ENCODE peak calls at places on chromosome 14, in four cellular contexts. Y is CD8-positive, alpha-beta T cell; M is HTR-8/SVneo; I is mucosa of descending colon. N is an unnamed sample.

GRCh38 chr14:100282766-100283419 is 23.4 kb downstream of the SLC25A29 start:
- DNase-seq in Y (no peak), M (no peak), I (no peak), N (no peak)

GRCh38 chr14:31543969-31544799 is 17.0 kb upstream of the NUBPL start:
- DNase-seq in M (no peak), I (no peak), Y (no peak), N (no peak)

GRCh38 chr14:68172216-68172615 is 352.6 kb downstream of the RAD51B start:
- DNase-seq in Y (no peak), I (no peak), M (no peak), N (no peak)

GRCh38 chr14:56119221-56119967 is 1.2 kb downstream of the PELI2 start:
- DNase-seq in M (no peak), I (peak), Y (peak), N (peak)

GRCh38 chr14:46661728-46662127 is 10.1 kb upstream of the RPL10L start:
- DNase-seq in Y (no peak), I (no peak), M (no peak), N (no peak)

GRCh38 chr14:81523016-81523415 is 10.6 kb downstream of the SEL1L start:
- DNase-seq in M (no peak), I (no peak), Y (no peak), N (no peak)

GRCh38 chr14:73850940-73851339 is 691 bp upstream of the PTGR2 start:
- DNase-seq in Y (no peak), M (no peak), I (no peak), N (no peak)

GRCh38 chr14:50529288-50530179 is 2.8 kb downstream of the MAP4K5 start:
- DNase-seq in Y (no peak), M (no peak), I (no peak), N (no peak)

GRCh38 chr14:32307881-32308582 is 21.1 kb upstream of the AKAP6 start:
- DNase-seq in I (peak), M (no peak), Y (no peak), N (no peak)

GRCh38 chr14:61462566-61463195 is 141.3 kb downstream of the PRKCH start:
- DNase-seq in M (peak), I (no peak), Y (peak), N (no peak)

GRCh38 chr14:53109028-53109687 is 44.0 kb downstream of the DDHD1 start:
- DNase-seq in Y (peak), M (no peak), I (no peak), N (no peak)

GRCh38 chr14:47678993-47679392 is 3.6 kb upstream of the MDGA2 start:
- DNase-seq in M (no peak), Y (no peak), I (no peak), N (no peak)

GRCh38 chr14:70955543-70956480 is 48.6 kb downstream of the PCNX1 start:
- DNase-seq in M (peak), Y (peak), I (no peak), N (no peak)

GRCh38 chr14:63614964-63615363 is 26.7 kb downstream of the WDR89 start:
- DNase-seq in Y (no peak), M (peak), I (no peak), N (no peak)

GRCh38 chr14:56210570-56210969 is 92.4 kb downstream of the PELI2 start:
- DNase-seq in I (no peak), Y (no peak), M (no peak), N (no peak)

GRCh38 chr14:104676694-104677505 is 12.5 kb upstream of the INF2 start:
- DNase-seq in I (peak), M (no peak), Y (no peak), N (no peak)

GRCh38 chr14:33259764-33260163 is 321.1 kb downstream of the NPAS3 start:
- DNase-seq in Y (no peak), I (no peak), M (no peak), N (no peak)

GRCh38 chr14:104789752-104790743 is 5.5 kb downstream of the AKT1 start:
- DNase-seq in Y (no peak), I (no peak), M (no peak), N (no peak)

GRCh38 chr14:37658174-37658573 is 62.7 kb downstream of the TTC6 start:
- DNase-seq in Y (no peak), I (no peak), M (no peak), N (no peak)

GRCh38 chr14:104458845-104459244 is 120.7 kb upstream of the C14orf180 start:
- DNase-seq in M (no peak), I (no peak), Y (no peak), N (no peak)

GRCh38 chr14:35669782-35670181 is 135.8 kb downstream of the INSM2 start:
- DNase-seq in Y (no peak), I (no peak), M (no peak), N (no peak)

GRCh38 chr14:103086771-103087342 is 2.8 kb downstream of the LBHD2 start:
- DNase-seq in I (peak), M (no peak), Y (no peak), N (no peak)

GRCh38 chr14:103508930-103509329 is 13.7 kb downstream of the CKB start:
- DNase-seq in I (no peak), M (no peak), Y (no peak), N (no peak)

GRCh38 chr14:23352506-23353432 is at the start of gene SLC22A17:
- DNase-seq in I (peak), M (peak), Y (peak), N (peak)

GRCh38 chr14:54758041-54758440 is 144.6 kb downstream of the GCH1 start:
- DNase-seq in Y (no peak), I (peak), M (no peak), N (no peak)

GRCh38 chr14:103520657-103521437 is 1.8 kb downstream of the CKB start:
- DNase-seq in M (no peak), Y (peak), I (peak), N (peak)

GRCh38 chr14:75025082-75025481 is 22.4 kb downstream of the EIF2B2 start:
- DNase-seq in Y (no peak), I (no peak), M (no peak), N (no peak)

GRCh38 chr14:23034498-23035302 is at the start of gene PSMB5:
- DNase-seq in I (peak), Y (peak), M (peak), N (peak)

GRCh38 chr14:33508663-33509062 is 442.2 kb downstream of the EGLN3 start:
- DNase-seq in Y (no peak), M (no peak), I (no peak), N (no peak)

GRCh38 chr14:91402278-91403068 is 15.1 kb downstream of the CCDC88C start:
- DNase-seq in M (no peak), I (no peak), Y (no peak), N (no peak)

GRCh38 chr14:81509838-81510452 is 23.7 kb downstream of the SEL1L start:
- DNase-seq in Y (no peak), I (no peak), M (no peak), N (no peak)

GRCh38 chr14:104802120-104802912 is 1.4 kb downstream of the ZBTB42 start:
- DNase-seq in M (no peak), I (no peak), Y (no peak), N (no peak)

GRCh38 chr14:70780396-70781075 is 28.8 kb downstream of the MAP3K9 start:
- DNase-seq in I (peak), M (no peak), Y (no peak), N (no peak)

GRCh38 chr14:23285530-23286019 is 357 bp downstream of the HOMEZ start:
- DNase-seq in M (no peak), Y (no peak), I (no peak), N (no peak)

GRCh38 chr14:86038401-86038985 is 508.5 kb downstream of the FLRT2 start:
- DNase-seq in M (peak), I (no peak), Y (peak), N (no peak)

GRCh38 chr14:44803239-44803905 is 158.4 kb downstream of the KLHL28 start:
- DNase-seq in Y (no peak), M (peak), I (no peak), N (no peak)

GRCh38 chr14:81311816-81312215 is 88.3 kb downstream of the STON2 start:
- DNase-seq in M (no peak), I (no peak), Y (no peak), N (no peak)

GRCh38 chr14:52706286-52706685 is 714 bp upstream of the PSMC6 start:
- DNase-seq in M (peak), Y (no peak), I (no peak), N (no peak)